ENCODE peak calls at places on chromosome 17, in eight cellular contexts. One of them, this sample, is unnamed.
A peak's percentile ranks its signal among the peaks of the same experiment; 100 is the strongest.

GRCh38 chr17:18319604-18320256 is 4.6 kb downstream of the SMCR8 start:
- DNase-seq in aorta: peak; percentile 67
- DNase-seq in ascending aorta: no peak
- DNase-seq in heart right ventricle: no peak
- DNase-seq in IMR-90: peak; percentile 68
- DNase-seq in CD8-positive, alpha-beta T cell: no peak
- DNase-seq in thoracic aorta: no peak
- DNase-seq in A549: peak; percentile 63
- DNase-seq in this sample: peak; percentile 31

GRCh38 chr17:17416007-17416399 is 60.8 kb upstream of the MED9 start:
- DNase-seq in aorta: no peak
- DNase-seq in ascending aorta: no peak
- DNase-seq in heart right ventricle: no peak
- DNase-seq in IMR-90: peak; percentile 83
- DNase-seq in CD8-positive, alpha-beta T cell: no peak
- DNase-seq in thoracic aorta: no peak
- DNase-seq in A549: peak; percentile 91
- DNase-seq in this sample: peak; percentile 62

GRCh38 chr17:55433629-55434422 is 12.2 kb upstream of the MMD start:
- DNase-seq in aorta: no peak
- DNase-seq in ascending aorta: no peak
- DNase-seq in heart right ventricle: no peak
- DNase-seq in IMR-90: peak; percentile 96
- DNase-seq in CD8-positive, alpha-beta T cell: no peak
- DNase-seq in thoracic aorta: no peak
- DNase-seq in A549: peak; percentile 91
- DNase-seq in this sample: peak; percentile 81

GRCh38 chr17:49299996-49300395 is 62.1 kb downstream of the ZNF652 start:
- DNase-seq in aorta: no peak
- DNase-seq in ascending aorta: no peak
- DNase-seq in heart right ventricle: no peak
- DNase-seq in IMR-90: no peak
- DNase-seq in CD8-positive, alpha-beta T cell: no peak
- DNase-seq in thoracic aorta: no peak
- DNase-seq in A549: no peak
- DNase-seq in this sample: no peak

GRCh38 chr17:39251997-39252396 is 26.3 kb upstream of the STAC2 start:
- DNase-seq in aorta: no peak
- DNase-seq in ascending aorta: no peak
- DNase-seq in heart right ventricle: no peak
- DNase-seq in IMR-90: no peak
- DNase-seq in CD8-positive, alpha-beta T cell: no peak
- DNase-seq in thoracic aorta: no peak
- DNase-seq in A549: no peak
- DNase-seq in this sample: peak; percentile 78

GRCh38 chr17:1362065-1362848 is 37.8 kb downstream of the YWHAE start:
- DNase-seq in aorta: peak; percentile 21
- DNase-seq in ascending aorta: peak; percentile 43
- DNase-seq in heart right ventricle: no peak
- DNase-seq in IMR-90: no peak
- DNase-seq in CD8-positive, alpha-beta T cell: no peak
- DNase-seq in thoracic aorta: no peak
- DNase-seq in A549: no peak
- DNase-seq in this sample: no peak

GRCh38 chr17:40986920-40987319 is 2.8 kb upstream of the KRT40 start:
- DNase-seq in aorta: no peak
- DNase-seq in ascending aorta: no peak
- DNase-seq in heart right ventricle: no peak
- DNase-seq in IMR-90: no peak
- DNase-seq in CD8-positive, alpha-beta T cell: no peak
- DNase-seq in thoracic aorta: no peak
- DNase-seq in A549: no peak
- DNase-seq in this sample: no peak

GRCh38 chr17:17943281-17943984 is 28.8 kb downstream of the TOM1L2 start:
- DNase-seq in aorta: peak; percentile 23
- DNase-seq in ascending aorta: no peak
- DNase-seq in heart right ventricle: no peak
- DNase-seq in IMR-90: no peak
- DNase-seq in CD8-positive, alpha-beta T cell: no peak
- DNase-seq in thoracic aorta: no peak
- DNase-seq in A549: no peak
- DNase-seq in this sample: peak; percentile 71

GRCh38 chr17:49554694-49555494 is 20.8 kb upstream of the NXPH3 start:
- DNase-seq in aorta: peak; percentile 73
- DNase-seq in ascending aorta: peak; percentile 51
- DNase-seq in heart right ventricle: no peak
- DNase-seq in IMR-90: no peak
- DNase-seq in CD8-positive, alpha-beta T cell: no peak
- DNase-seq in thoracic aorta: no peak
- DNase-seq in A549: no peak
- DNase-seq in this sample: no peak

DNA sequence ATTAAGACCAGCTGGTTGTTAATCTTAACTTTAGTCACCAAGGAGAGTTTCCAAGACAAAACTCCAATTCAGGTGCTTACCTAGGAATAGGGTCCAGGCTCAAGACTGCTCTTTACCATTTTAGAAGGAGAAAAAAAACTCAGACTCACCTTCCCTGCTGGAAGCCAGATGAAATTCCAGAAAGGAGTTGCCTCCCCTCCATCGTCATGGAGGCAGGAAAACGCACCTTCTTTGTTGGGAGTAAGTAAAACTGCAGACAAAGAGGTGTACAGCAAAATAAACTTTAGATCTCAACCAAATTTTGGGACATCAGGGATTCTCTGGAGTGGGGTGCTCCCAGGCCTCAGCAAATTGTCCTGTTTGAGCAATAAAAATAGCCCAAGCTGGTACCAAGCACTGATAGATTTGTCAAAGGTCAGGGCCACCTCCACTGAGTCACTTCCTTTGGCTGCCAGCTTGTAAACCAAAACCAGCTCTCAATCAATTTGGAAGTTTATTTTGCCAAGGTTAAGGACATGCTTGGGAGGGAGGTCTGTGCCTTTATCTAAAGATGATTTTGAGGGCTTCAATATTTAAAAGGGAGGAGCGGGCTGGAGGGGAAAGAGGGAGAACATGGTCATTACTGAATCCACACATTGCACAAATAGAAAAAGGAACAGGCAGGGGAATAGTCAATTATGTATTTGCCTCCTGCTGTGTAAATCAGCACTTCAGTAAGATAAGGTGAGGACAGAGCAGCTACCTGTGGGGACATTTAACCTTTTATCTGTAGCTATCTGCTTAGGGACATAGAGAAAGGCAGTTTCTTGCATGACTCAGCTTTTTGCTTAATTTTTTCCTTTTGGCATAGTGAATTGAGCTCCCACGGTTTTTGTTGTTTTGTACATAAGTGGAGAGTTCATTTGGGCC is 1.5 kb upstream of the ALDH3A2 start:
- DNase-seq in aorta: no peak
- DNase-seq in ascending aorta: no peak
- DNase-seq in heart right ventricle: no peak
- DNase-seq in IMR-90: no peak
- DNase-seq in CD8-positive, alpha-beta T cell: no peak
- DNase-seq in thoracic aorta: no peak
- DNase-seq in A549: peak; percentile 72
- DNase-seq in this sample: peak; percentile 60
- H3K4me3 ChIP-seq in aorta: no peak overlapping the region
- H3K4me3 ChIP-seq in ascending aorta: peak overlapping the region; percentile 75
- H3K4me3 ChIP-seq in heart right ventricle: no peak overlapping the region
- H3K4me3 ChIP-seq in IMR-90: no peak overlapping the region
- H3K4me3 ChIP-seq in CD8-positive, alpha-beta T cell: no peak overlapping the region
- H3K4me3 ChIP-seq in thoracic aorta: peak overlapping the region; percentile 93
- H3K4me3 ChIP-seq in A549: peak overlapping the region; percentile 82
- H3K4me3 ChIP-seq in this sample: peak overlapping the region; percentile 62

GRCh38 chr17:75853410-75853809 is 1.7 kb downstream of the WBP2 start:
- DNase-seq in aorta: no peak
- DNase-seq in ascending aorta: no peak
- DNase-seq in heart right ventricle: no peak
- DNase-seq in IMR-90: peak; percentile 60
- DNase-seq in CD8-positive, alpha-beta T cell: no peak
- DNase-seq in thoracic aorta: no peak
- DNase-seq in A549: no peak
- DNase-seq in this sample: no peak

GRCh38 chr17:75854111-75854748 is 905 bp downstream of the WBP2 start:
- DNase-seq in aorta: no peak
- DNase-seq in ascending aorta: peak; percentile 87
- DNase-seq in heart right ventricle: no peak
- DNase-seq in IMR-90: peak; percentile 57
- DNase-seq in CD8-positive, alpha-beta T cell: no peak
- DNase-seq in thoracic aorta: no peak
- DNase-seq in A549: peak; percentile 54
- DNase-seq in this sample: peak; percentile 37

GRCh38 chr17:75854881-75855309 is 240 bp downstream of the WBP2 start:
- DNase-seq in aorta: peak; percentile 88
- DNase-seq in ascending aorta: no peak
- DNase-seq in heart right ventricle: no peak
- DNase-seq in IMR-90: no peak
- DNase-seq in CD8-positive, alpha-beta T cell: no peak
- DNase-seq in thoracic aorta: no peak
- DNase-seq in A549: no peak
- DNase-seq in this sample: no peak

GRCh38 chr17:75856062-75856681 is 1.0 kb upstream of the WBP2 start:
- DNase-seq in aorta: peak; percentile 85
- DNase-seq in ascending aorta: no peak
- DNase-seq in heart right ventricle: no peak
- DNase-seq in IMR-90: peak; percentile 31
- DNase-seq in CD8-positive, alpha-beta T cell: no peak
- DNase-seq in thoracic aorta: no peak
- DNase-seq in A549: peak; percentile 56
- DNase-seq in this sample: no peak

DNA sequence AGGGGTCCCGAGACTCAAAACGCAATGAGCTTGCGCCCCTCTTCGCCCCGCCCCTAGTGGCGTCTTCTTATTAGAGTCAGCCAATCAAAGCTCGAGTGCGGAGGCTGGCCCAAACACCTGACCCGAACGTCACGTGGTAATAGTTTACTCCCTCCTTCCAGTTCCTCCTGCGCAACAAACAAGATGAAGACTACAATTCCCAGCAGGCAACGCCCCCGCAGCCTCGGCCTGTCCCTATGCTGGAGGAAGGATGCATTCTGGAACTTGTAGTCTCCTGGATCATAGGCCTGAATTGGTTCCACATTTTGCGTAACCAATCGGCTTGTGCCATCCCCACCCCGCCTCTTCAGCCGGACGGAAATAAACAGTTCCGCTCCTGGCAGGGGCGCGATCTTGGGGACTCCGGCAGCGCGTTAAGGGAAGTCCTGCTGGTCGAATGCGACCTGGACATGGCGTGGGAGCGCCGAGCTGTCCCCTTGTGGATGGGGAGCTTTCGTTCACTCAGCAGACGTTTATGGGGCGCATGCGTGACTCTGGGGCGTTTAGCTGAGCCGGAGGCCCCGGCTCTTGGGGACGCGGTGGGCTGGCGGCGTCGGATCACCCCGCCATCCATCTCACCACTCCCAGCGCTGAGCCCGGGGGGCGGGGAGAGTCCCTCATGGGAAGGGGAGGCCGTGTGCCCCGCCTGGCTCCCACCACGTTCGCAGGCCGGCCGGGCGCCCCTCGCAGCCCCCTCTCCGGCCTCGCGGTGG is at the start of gene WBP2:
- DNase-seq in aorta: peak; percentile 97
- DNase-seq in ascending aorta: peak; percentile 100
- DNase-seq in heart right ventricle: peak; percentile 94
- DNase-seq in IMR-90: peak; percentile 100
- DNase-seq in CD8-positive, alpha-beta T cell: peak; percentile 95
- DNase-seq in thoracic aorta: peak; percentile 99
- DNase-seq in A549: peak; percentile 100
- DNase-seq in this sample: peak; percentile 100
- H3K4me1 ChIP-seq in aorta: no peaks in the 10 kb centered on the region
- H3K4me1 ChIP-seq in ascending aorta: peaks cover 3% of the 10 kb centered on the region
- H3K4me1 ChIP-seq in heart right ventricle: peaks cover 76% of the 10 kb centered on the region
- H3K4me1 ChIP-seq in IMR-90: peaks cover 11% of the 10 kb centered on the region
- H3K4me1 ChIP-seq in CD8-positive, alpha-beta T cell: peaks cover 19% of the 10 kb centered on the region
- H3K4me1 ChIP-seq in thoracic aorta: peaks cover 18% of the 10 kb centered on the region
- H3K4me1 ChIP-seq in A549: peaks cover 19% of the 10 kb centered on the region
- H3K4me1 ChIP-seq in this sample: no peaks in the 10 kb centered on the region

DNA sequence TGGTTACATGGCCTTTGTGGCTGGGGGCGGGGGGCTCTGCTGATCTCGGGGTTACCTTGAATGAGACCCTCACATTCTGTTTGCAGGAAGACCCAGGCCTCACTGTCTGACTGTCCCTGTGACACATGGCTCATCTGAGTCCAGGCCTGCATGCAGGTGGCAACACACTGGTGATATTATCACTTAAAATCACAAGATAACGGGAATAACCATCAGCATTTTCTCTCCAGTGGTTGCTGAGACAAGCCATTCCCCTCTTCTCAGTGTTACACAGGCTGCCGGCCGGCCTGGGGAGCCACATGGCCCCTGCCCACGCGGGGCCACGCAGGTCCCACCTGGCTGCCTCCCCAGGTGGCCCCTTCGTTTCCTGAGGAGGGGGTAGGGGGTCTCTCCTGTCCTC is 197.6 kb downstream of the ENGASE start:
- DNase-seq in aorta: no peak
- DNase-seq in ascending aorta: no peak
- DNase-seq in heart right ventricle: no peak
- DNase-seq in IMR-90: no peak
- DNase-seq in CD8-positive, alpha-beta T cell: no peak
- DNase-seq in thoracic aorta: no peak
- DNase-seq in A549: no peak
- DNase-seq in this sample: no peak
- H3K9me3 ChIP-seq in aorta: no peaks in the 10 kb centered on the region
- H3K9me3 ChIP-seq in ascending aorta: no peaks in the 10 kb centered on the region
- H3K9me3 ChIP-seq in heart right ventricle: no peaks in the 10 kb centered on the region
- H3K9me3 ChIP-seq in IMR-90: no peaks in the 10 kb centered on the region
- H3K9me3 ChIP-seq in CD8-positive, alpha-beta T cell: no peaks in the 10 kb centered on the region
- H3K9me3 ChIP-seq in thoracic aorta: no peaks in the 10 kb centered on the region
- H3K9me3 ChIP-seq in A549: no peaks in the 10 kb centered on the region
- H3K9me3 ChIP-seq in this sample: no peaks in the 10 kb centered on the region

GRCh38 chr17:6679241-6679640 is 27.7 kb downstream of the C17orf100 start:
- DNase-seq in aorta: no peak
- DNase-seq in ascending aorta: no peak
- DNase-seq in heart right ventricle: no peak
- DNase-seq in IMR-90: no peak
- DNase-seq in CD8-positive, alpha-beta T cell: no peak
- DNase-seq in thoracic aorta: no peak
- DNase-seq in A549: no peak
- DNase-seq in this sample: no peak
- H3K4me3 ChIP-seq in aorta: no peak overlapping the region
- H3K4me3 ChIP-seq in ascending aorta: no peak overlapping the region
- H3K4me3 ChIP-seq in heart right ventricle: no peak overlapping the region
- H3K4me3 ChIP-seq in IMR-90: no peak overlapping the region
- H3K4me3 ChIP-seq in CD8-positive, alpha-beta T cell: no peak overlapping the region
- H3K4me3 ChIP-seq in thoracic aorta: no peak overlapping the region
- H3K4me3 ChIP-seq in A549: no peak overlapping the region
- H3K4me3 ChIP-seq in this sample: no peak overlapping the region